ENCODE peak calls at places on chromosomes 6 and 20, in six cellular contexts. One of them, this sample, is unnamed.

GRCh38 chr6:82364087-82365010 is 732 bp downstream of the TPBG start:
- DNase-seq in CD4-positive, alpha-beta memory T cell: no peak
- DNase-seq in AG09309: no peak
- DNase-seq in cardiac muscle cell: peak
- DNase-seq in adrenal gland: peak
- DNase-seq in endothelial cell of umbilical vein: peak
- DNase-seq in this sample: no peak

GRCh38 chr20:4875578-4876067 is 125.7 kb downstream of the SLC23A2 start:
- DNase-seq in adrenal gland: no peak
- DNase-seq in cardiac muscle cell: peak
- DNase-seq in AG09309: no peak
- DNase-seq in CD4-positive, alpha-beta memory T cell: no peak
- DNase-seq in endothelial cell of umbilical vein: no peak
- DNase-seq in this sample: no peak

GRCh38 chr6:21947751-21948386 is 349.0 kb downstream of the PRL start:
- DNase-seq in adrenal gland: no peak
- DNase-seq in cardiac muscle cell: no peak
- DNase-seq in CD4-positive, alpha-beta memory T cell: no peak
- DNase-seq in endothelial cell of umbilical vein: peak
- DNase-seq in AG09309: no peak
- DNase-seq in this sample: no peak

GRCh38 chr6:16737926-16738325 is 23.3 kb downstream of the ATXN1 start:
- DNase-seq in cardiac muscle cell: no peak
- DNase-seq in adrenal gland: no peak
- DNase-seq in AG09309: no peak
- DNase-seq in endothelial cell of umbilical vein: no peak
- DNase-seq in CD4-positive, alpha-beta memory T cell: no peak
- DNase-seq in this sample: no peak

GRCh38 chr6:2231438-2231837 is 14.0 kb downstream of the GMDS start:
- DNase-seq in AG09309: no peak
- DNase-seq in CD4-positive, alpha-beta memory T cell: no peak
- DNase-seq in cardiac muscle cell: no peak
- DNase-seq in endothelial cell of umbilical vein: no peak
- DNase-seq in adrenal gland: no peak
- DNase-seq in this sample: no peak

GRCh38 chr6:3455121-3455489 is 1.7 kb downstream of the SLC22A23 start:
- DNase-seq in cardiac muscle cell: peak
- DNase-seq in CD4-positive, alpha-beta memory T cell: peak
- DNase-seq in AG09309: no peak
- DNase-seq in adrenal gland: no peak
- DNase-seq in endothelial cell of umbilical vein: no peak
- DNase-seq in this sample: no peak

GRCh38 chr6:165236326-165236725 is 73.1 kb downstream of the C6orf118 start:
- DNase-seq in adrenal gland: no peak
- DNase-seq in CD4-positive, alpha-beta memory T cell: no peak
- DNase-seq in cardiac muscle cell: no peak
- DNase-seq in AG09309: no peak
- DNase-seq in endothelial cell of umbilical vein: no peak
- DNase-seq in this sample: no peak

GRCh38 chr6:125794342-125795137 is 3.8 kb downstream of the NCOA7 start:
- DNase-seq in AG09309: no peak
- DNase-seq in endothelial cell of umbilical vein: no peak
- DNase-seq in adrenal gland: no peak
- DNase-seq in cardiac muscle cell: no peak
- DNase-seq in CD4-positive, alpha-beta memory T cell: no peak
- DNase-seq in this sample: no peak

GRCh38 chr6:30101423-30101938 is 11.4 kb downstream of the TRIM31 start:
- DNase-seq in cardiac muscle cell: no peak
- DNase-seq in AG09309: no peak
- DNase-seq in CD4-positive, alpha-beta memory T cell: no peak
- DNase-seq in adrenal gland: no peak
- DNase-seq in endothelial cell of umbilical vein: peak
- DNase-seq in this sample: no peak

GRCh38 chr6:104134876-104135275 is 724.8 kb downstream of the HACE1 start:
- DNase-seq in AG09309: no peak
- DNase-seq in cardiac muscle cell: no peak
- DNase-seq in CD4-positive, alpha-beta memory T cell: no peak
- DNase-seq in endothelial cell of umbilical vein: peak
- DNase-seq in adrenal gland: no peak
- DNase-seq in this sample: no peak

GRCh38 chr6:104638841-104639290 is 220.9 kb downstream of the HACE1 start:
- DNase-seq in CD4-positive, alpha-beta memory T cell: no peak
- DNase-seq in AG09309: no peak
- DNase-seq in endothelial cell of umbilical vein: peak
- DNase-seq in cardiac muscle cell: no peak
- DNase-seq in adrenal gland: no peak
- DNase-seq in this sample: no peak

GRCh38 chr6:141925001-141925400 is 207.7 kb upstream of the GJE1 start:
- DNase-seq in endothelial cell of umbilical vein: no peak
- DNase-seq in adrenal gland: no peak
- DNase-seq in CD4-positive, alpha-beta memory T cell: no peak
- DNase-seq in cardiac muscle cell: peak
- DNase-seq in AG09309: no peak
- DNase-seq in this sample: no peak

GRCh38 chr6:31393932-31394331 is 9.5 kb upstream of the MICA start:
- DNase-seq in adrenal gland: no peak
- DNase-seq in CD4-positive, alpha-beta memory T cell: no peak
- DNase-seq in AG09309: no peak
- DNase-seq in endothelial cell of umbilical vein: no peak
- DNase-seq in cardiac muscle cell: no peak
- DNase-seq in this sample: no peak

DNA sequence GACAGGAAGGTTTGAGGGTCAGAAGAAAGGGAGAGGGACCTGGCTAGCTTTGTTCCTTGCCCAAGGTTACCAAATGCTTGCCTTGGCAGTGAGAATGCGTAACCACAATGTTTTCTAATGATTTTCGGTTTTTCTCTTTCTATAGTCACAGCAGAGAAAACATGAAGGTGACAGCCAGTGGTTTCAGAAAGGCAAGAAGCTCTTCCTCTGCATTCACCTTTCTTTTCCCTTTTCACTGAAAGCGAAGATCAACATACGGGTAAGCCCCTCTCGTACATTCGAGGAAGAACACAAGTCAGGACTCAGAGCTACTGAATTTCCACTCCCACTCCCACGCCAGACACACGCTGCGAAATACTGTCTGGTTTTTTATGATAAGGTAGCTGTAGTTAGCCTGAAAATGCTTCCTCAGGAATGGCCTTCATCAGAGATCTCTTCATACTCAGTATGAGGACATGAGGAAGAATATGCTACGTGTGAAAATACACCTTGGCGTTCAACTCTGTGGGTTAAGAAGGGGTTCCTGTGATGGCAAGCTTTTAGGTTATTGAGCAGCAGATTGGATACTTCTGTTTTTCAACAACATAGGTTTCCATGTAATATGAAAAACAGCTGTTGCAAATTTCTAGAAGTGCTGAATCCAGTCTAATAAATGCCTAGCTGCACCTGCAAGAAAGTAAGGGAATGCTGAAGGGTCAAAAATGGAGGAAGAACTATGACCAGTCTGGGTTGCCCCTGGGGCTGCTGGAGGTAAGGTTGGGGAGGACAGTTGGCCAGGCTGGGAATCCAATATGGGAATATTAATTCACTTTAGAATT is 7.4 kb upstream of the CD83 start:
- DNase-seq in endothelial cell of umbilical vein: no peak
- DNase-seq in AG09309: no peak
- DNase-seq in cardiac muscle cell: no peak
- DNase-seq in adrenal gland: no peak
- DNase-seq in CD4-positive, alpha-beta memory T cell: no peak
- DNase-seq in this sample: no peak
- H3K4me3 ChIP-seq in endothelial cell of umbilical vein: no peak
- H3K4me3 ChIP-seq in AG09309: no peak
- H3K4me3 ChIP-seq in cardiac muscle cell: no peak
- H3K4me3 ChIP-seq in adrenal gland: no peak
- H3K4me3 ChIP-seq in CD4-positive, alpha-beta memory T cell: no peak
- H3K4me3 ChIP-seq in this sample: no peak

DNA sequence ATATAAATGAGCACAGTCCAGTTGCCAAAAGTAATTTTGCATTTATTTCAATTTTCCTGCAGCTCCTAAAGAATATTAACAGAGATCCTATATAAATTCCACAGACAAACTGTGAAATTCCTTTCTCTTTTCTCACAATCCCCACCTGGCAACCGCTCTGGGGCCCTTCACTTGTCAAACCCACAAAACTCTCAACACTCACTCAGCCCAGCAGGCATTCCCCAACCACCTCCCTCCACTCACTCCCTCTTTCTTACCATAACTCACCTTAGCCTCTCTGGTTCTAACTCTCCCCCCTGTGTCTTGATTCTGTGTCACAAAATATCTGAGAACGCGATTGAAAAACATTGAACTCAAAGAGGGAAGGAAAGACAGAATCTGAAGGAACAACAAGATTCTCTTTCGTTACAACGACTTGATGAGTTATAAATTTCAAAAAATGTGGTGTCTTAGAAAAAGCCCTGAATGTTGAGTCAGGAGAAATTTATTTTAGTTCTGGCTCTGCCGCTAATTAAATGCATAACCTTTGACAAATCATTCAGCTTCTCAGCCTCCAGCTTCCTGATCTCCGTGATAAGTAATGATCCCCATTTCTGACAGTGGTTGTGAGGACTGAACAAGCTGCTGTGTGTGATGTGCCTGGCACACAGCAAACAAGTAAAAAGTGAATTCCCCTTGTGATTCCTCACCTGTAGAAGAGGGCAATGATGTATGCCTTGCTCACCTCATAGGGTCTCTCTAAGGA is 87.9 kb downstream of the UNC5CL start:
- DNase-seq in endothelial cell of umbilical vein: peak
- DNase-seq in cardiac muscle cell: peak
- DNase-seq in adrenal gland: no peak
- DNase-seq in CD4-positive, alpha-beta memory T cell: no peak
- DNase-seq in AG09309: no peak
- DNase-seq in this sample: no peak
- H3K4me3 ChIP-seq in endothelial cell of umbilical vein: no peak
- H3K4me3 ChIP-seq in cardiac muscle cell: no peak
- H3K4me3 ChIP-seq in adrenal gland: no peak
- H3K4me3 ChIP-seq in CD4-positive, alpha-beta memory T cell: no peak
- H3K4me3 ChIP-seq in AG09309: peak
- H3K4me3 ChIP-seq in this sample: no peak

GRCh38 chr20:50918403-50918802 is 12.8 kb downstream of the ADNP start:
- DNase-seq in endothelial cell of umbilical vein: no peak
- DNase-seq in adrenal gland: no peak
- DNase-seq in cardiac muscle cell: no peak
- DNase-seq in AG09309: no peak
- DNase-seq in CD4-positive, alpha-beta memory T cell: no peak
- DNase-seq in this sample: no peak
- H3K4me3 ChIP-seq in endothelial cell of umbilical vein: no peak
- H3K4me3 ChIP-seq in adrenal gland: no peak
- H3K4me3 ChIP-seq in cardiac muscle cell: no peak
- H3K4me3 ChIP-seq in AG09309: no peak
- H3K4me3 ChIP-seq in CD4-positive, alpha-beta memory T cell: no peak
- H3K4me3 ChIP-seq in this sample: no peak

DNA sequence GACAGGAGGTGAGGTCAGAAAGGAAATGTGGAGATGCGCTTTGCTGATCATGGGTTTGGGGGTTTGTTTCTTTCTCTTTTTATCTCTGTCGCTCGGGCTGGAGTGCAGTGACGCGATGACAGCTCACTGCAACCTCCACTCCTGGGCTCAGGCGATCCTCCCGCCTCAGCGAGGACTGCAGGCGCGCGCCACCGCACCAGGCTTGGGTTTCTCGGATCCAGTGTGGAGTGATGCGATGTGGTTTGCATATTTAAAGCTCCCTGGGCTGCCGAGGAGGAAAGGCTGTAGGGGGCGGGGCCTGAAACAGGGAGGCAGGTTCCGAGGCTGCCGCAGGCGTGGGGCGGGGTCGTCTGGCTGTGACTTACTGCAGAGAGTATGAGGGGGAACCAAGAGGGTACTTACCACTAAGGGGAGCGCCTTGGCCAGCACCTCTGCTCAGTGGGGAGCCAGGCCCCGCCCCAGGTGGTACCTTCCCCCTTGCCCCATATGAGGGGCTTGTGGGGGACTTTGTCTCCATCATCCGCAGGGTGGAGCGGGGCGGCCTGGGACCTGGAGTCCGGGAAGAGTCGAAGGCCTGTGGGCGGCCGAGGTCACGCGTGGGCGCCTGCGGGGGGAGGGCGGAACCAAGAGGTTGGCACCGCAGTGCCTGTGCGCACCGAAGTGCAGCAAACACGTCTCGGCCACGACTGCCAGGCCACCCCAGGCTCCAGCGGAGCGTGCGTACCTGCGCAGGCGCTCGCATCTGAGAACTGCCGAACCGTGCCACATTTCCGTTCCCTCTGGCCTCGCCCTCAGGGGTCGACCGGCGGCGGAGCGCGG is 12.7 kb upstream of the BAK1 start:
- DNase-seq in cardiac muscle cell: no peak
- DNase-seq in CD4-positive, alpha-beta memory T cell: peak
- DNase-seq in AG09309: no peak
- DNase-seq in endothelial cell of umbilical vein: no peak
- DNase-seq in adrenal gland: no peak
- DNase-seq in this sample: no peak
- H3K4me3 ChIP-seq in cardiac muscle cell: no peak
- H3K4me3 ChIP-seq in CD4-positive, alpha-beta memory T cell: peak
- H3K4me3 ChIP-seq in AG09309: no peak
- H3K4me3 ChIP-seq in endothelial cell of umbilical vein: no peak
- H3K4me3 ChIP-seq in adrenal gland: no peak
- H3K4me3 ChIP-seq in this sample: no peak

This sample was measured in Jurkat, Clone E6-1.